ENCODE peak calls at places on chromosome 14, in seven cellular contexts. One of them, this sample, is unnamed.

GRCh38 chr14:73751157-73751691 is 37.0 kb upstream of the PNMA1 start:
- DNase-seq in colonic mucosa: no peak
- DNase-seq in ovary: no peak
- DNase-seq in brain microvascular endothelial cell: no peak
- DNase-seq in fibroblast of mammary gland: no peak
- DNase-seq in breast epithelium: no peak
- DNase-seq in A549: no peak
- DNase-seq in this sample: no peak

GRCh38 chr14:88166616-88167015 is 156.5 kb downstream of the KCNK10 start:
- DNase-seq in breast epithelium: no peak
- DNase-seq in brain microvascular endothelial cell: no peak
- DNase-seq in colonic mucosa: no peak
- DNase-seq in A549: peak
- DNase-seq in fibroblast of mammary gland: peak
- DNase-seq in ovary: no peak
- DNase-seq in this sample: no peak

GRCh38 chr14:56730468-56731145 is 79.7 kb downstream of the OTX2 start:
- DNase-seq in fibroblast of mammary gland: no peak
- DNase-seq in ovary: no peak
- DNase-seq in A549: no peak
- DNase-seq in colonic mucosa: no peak
- DNase-seq in breast epithelium: no peak
- DNase-seq in brain microvascular endothelial cell: no peak
- DNase-seq in this sample: no peak

GRCh38 chr14:35229495-35230089 is 62.6 kb upstream of the PSMA6 start:
- DNase-seq in breast epithelium: no peak
- DNase-seq in fibroblast of mammary gland: peak
- DNase-seq in brain microvascular endothelial cell: no peak
- DNase-seq in colonic mucosa: no peak
- DNase-seq in ovary: no peak
- DNase-seq in A549: peak
- DNase-seq in this sample: no peak

GRCh38 chr14:105087308-105087962 is 22.2 kb upstream of the GPR132 start:
- DNase-seq in ovary: peak
- DNase-seq in colonic mucosa: peak
- DNase-seq in fibroblast of mammary gland: peak
- DNase-seq in brain microvascular endothelial cell: peak
- DNase-seq in breast epithelium: peak
- DNase-seq in A549: peak
- DNase-seq in this sample: no peak

GRCh38 chr14:105733081-105734065 is 207.0 kb downstream of the TMEM121 start:
- DNase-seq in colonic mucosa: no peak
- DNase-seq in brain microvascular endothelial cell: no peak
- DNase-seq in breast epithelium: no peak
- DNase-seq in ovary: no peak
- DNase-seq in A549: no peak
- DNase-seq in fibroblast of mammary gland: no peak
- DNase-seq in this sample: no peak

GRCh38 chr14:94384342-94384741 is 4.1 kb downstream of the SERPINA1 start:
- DNase-seq in fibroblast of mammary gland: no peak
- DNase-seq in brain microvascular endothelial cell: no peak
- DNase-seq in breast epithelium: no peak
- DNase-seq in ovary: no peak
- DNase-seq in A549: no peak
- DNase-seq in colonic mucosa: no peak
- DNase-seq in this sample: no peak

GRCh38 chr14:34498684-34499412 is 36.8 kb upstream of the SPTSSA start:
- DNase-seq in fibroblast of mammary gland: peak
- DNase-seq in A549: peak
- DNase-seq in brain microvascular endothelial cell: no peak
- DNase-seq in breast epithelium: no peak
- DNase-seq in ovary: no peak
- DNase-seq in colonic mucosa: peak
- DNase-seq in this sample: no peak

GRCh38 chr14:25003537-25003936 is 46.4 kb downstream of the STXBP6 start:
- DNase-seq in fibroblast of mammary gland: peak
- DNase-seq in breast epithelium: no peak
- DNase-seq in brain microvascular endothelial cell: peak
- DNase-seq in ovary: no peak
- DNase-seq in colonic mucosa: no peak
- DNase-seq in A549: no peak
- DNase-seq in this sample: no peak

GRCh38 chr14:58572092-58572853 is 65.5 kb upstream of the DACT1 start:
- DNase-seq in fibroblast of mammary gland: peak
- DNase-seq in brain microvascular endothelial cell: peak
- DNase-seq in colonic mucosa: no peak
- DNase-seq in breast epithelium: no peak
- DNase-seq in ovary: no peak
- DNase-seq in A549: peak
- DNase-seq in this sample: peak

GRCh38 chr14:73397810-73398209 is 60.5 kb downstream of the NUMB start:
- DNase-seq in brain microvascular endothelial cell: no peak
- DNase-seq in ovary: no peak
- DNase-seq in fibroblast of mammary gland: no peak
- DNase-seq in A549: no peak
- DNase-seq in breast epithelium: no peak
- DNase-seq in colonic mucosa: no peak
- DNase-seq in this sample: no peak

GRCh38 chr14:94548999-94549985 is 11.9 kb upstream of the SERPINA4 start:
- DNase-seq in A549: peak
- DNase-seq in ovary: peak
- DNase-seq in brain microvascular endothelial cell: peak
- DNase-seq in colonic mucosa: peak
- DNase-seq in fibroblast of mammary gland: peak
- DNase-seq in breast epithelium: peak
- DNase-seq in this sample: no peak

GRCh38 chr14:77885363-77885762 is 85.5 kb downstream of the ADCK1 start:
- DNase-seq in ovary: no peak
- DNase-seq in fibroblast of mammary gland: no peak
- DNase-seq in colonic mucosa: no peak
- DNase-seq in brain microvascular endothelial cell: no peak
- DNase-seq in breast epithelium: no peak
- DNase-seq in A549: no peak
- DNase-seq in this sample: no peak

GRCh38 chr14:34301107-34301734 is 160.8 kb downstream of the SPTSSA start:
- DNase-seq in ovary: no peak
- DNase-seq in A549: peak
- DNase-seq in colonic mucosa: peak
- DNase-seq in brain microvascular endothelial cell: peak
- DNase-seq in breast epithelium: no peak
- DNase-seq in fibroblast of mammary gland: peak
- DNase-seq in this sample: no peak

GRCh38 chr14:73773441-73774243 is 59.5 kb upstream of the PNMA1 start:
- DNase-seq in breast epithelium: no peak
- DNase-seq in fibroblast of mammary gland: no peak
- DNase-seq in colonic mucosa: no peak
- DNase-seq in A549: no peak
- DNase-seq in ovary: no peak
- DNase-seq in brain microvascular endothelial cell: no peak
- DNase-seq in this sample: no peak

GRCh38 chr14:95133282-95133681 is 24.0 kb downstream of the DICER1 start:
- DNase-seq in breast epithelium: no peak
- DNase-seq in A549: no peak
- DNase-seq in colonic mucosa: no peak
- DNase-seq in fibroblast of mammary gland: no peak
- DNase-seq in ovary: no peak
- DNase-seq in brain microvascular endothelial cell: no peak
- DNase-seq in this sample: no peak

GRCh38 chr14:93207468-93208308 is 632 bp downstream of the UBR7 start:
- DNase-seq in A549: peak
- DNase-seq in fibroblast of mammary gland: peak
- DNase-seq in brain microvascular endothelial cell: peak
- DNase-seq in breast epithelium: no peak
- DNase-seq in ovary: no peak
- DNase-seq in colonic mucosa: peak
- DNase-seq in this sample: no peak

GRCh38 chr14:89215166-89215940 is 201.7 kb downstream of the FOXN3 start:
- DNase-seq in colonic mucosa: no peak
- DNase-seq in brain microvascular endothelial cell: no peak
- DNase-seq in fibroblast of mammary gland: no peak
- DNase-seq in ovary: no peak
- DNase-seq in breast epithelium: no peak
- DNase-seq in A549: no peak
- DNase-seq in this sample: no peak

GRCh38 chr14:34211732-34212131 is 250.3 kb downstream of the SPTSSA start:
- DNase-seq in brain microvascular endothelial cell: no peak
- DNase-seq in ovary: no peak
- DNase-seq in colonic mucosa: no peak
- DNase-seq in A549: no peak
- DNase-seq in fibroblast of mammary gland: peak
- DNase-seq in breast epithelium: no peak
- DNase-seq in this sample: no peak

GRCh38 chr14:77181603-77182437 is at the start of gene TMEM63C:
- DNase-seq in breast epithelium: peak
- DNase-seq in fibroblast of mammary gland: no peak
- DNase-seq in colonic mucosa: peak
- DNase-seq in brain microvascular endothelial cell: no peak
- DNase-seq in A549: peak
- DNase-seq in ovary: no peak
- DNase-seq in this sample: no peak

GRCh38 chr14:92675421-92675820 is 73.0 kb downstream of the LGMN start:
- DNase-seq in brain microvascular endothelial cell: no peak
- DNase-seq in A549: no peak
- DNase-seq in colonic mucosa: no peak
- DNase-seq in breast epithelium: no peak
- DNase-seq in ovary: no peak
- DNase-seq in fibroblast of mammary gland: no peak
- DNase-seq in this sample: no peak

GRCh38 chr14:96304956-96305355 is 48.9 kb downstream of the BDKRB1 start:
- DNase-seq in brain microvascular endothelial cell: no peak
- DNase-seq in breast epithelium: no peak
- DNase-seq in A549: no peak
- DNase-seq in colonic mucosa: no peak
- DNase-seq in ovary: no peak
- DNase-seq in fibroblast of mammary gland: no peak
- DNase-seq in this sample: no peak
- TF ChIP-seq CTCF in brain microvascular endothelial cell: peak
- TF ChIP-seq CTCF in breast epithelium: no peak
- TF ChIP-seq CTCF in A549: peak
- TF ChIP-seq CTCF in colonic mucosa: no peak
- TF ChIP-seq CTCF in ovary: no peak
- TF ChIP-seq CTCF in fibroblast of mammary gland: no peak
- TF ChIP-seq CTCF in this sample: no peak

GRCh38 chr14:50822501-50823042 is 8.4 kb downstream of the NIN start:
- DNase-seq in fibroblast of mammary gland: no peak
- DNase-seq in colonic mucosa: no peak
- DNase-seq in brain microvascular endothelial cell: no peak
- DNase-seq in A549: no peak
- DNase-seq in breast epithelium: no peak
- DNase-seq in ovary: no peak
- DNase-seq in this sample: no peak

GRCh38 chr14:50821471-50822464 is 9.2 kb downstream of the NIN start:
- DNase-seq in breast epithelium: no peak
- DNase-seq in A549: no peak
- DNase-seq in brain microvascular endothelial cell: no peak
- DNase-seq in ovary: no peak
- DNase-seq in colonic mucosa: peak
- DNase-seq in fibroblast of mammary gland: no peak
- DNase-seq in this sample: no peak

GRCh38 chr14:50823051-50823762 is 7.8 kb downstream of the NIN start:
- DNase-seq in breast epithelium: no peak
- DNase-seq in A549: no peak
- DNase-seq in fibroblast of mammary gland: peak
- DNase-seq in ovary: no peak
- DNase-seq in brain microvascular endothelial cell: peak
- DNase-seq in colonic mucosa: no peak
- DNase-seq in this sample: no peak

GRCh38 chr14:50823763-50824636 is 7.0 kb downstream of the NIN start:
- DNase-seq in colonic mucosa: no peak
- DNase-seq in brain microvascular endothelial cell: no peak
- DNase-seq in ovary: no peak
- DNase-seq in breast epithelium: no peak
- DNase-seq in fibroblast of mammary gland: no peak
- DNase-seq in A549: no peak
- DNase-seq in this sample: no peak

DNA sequence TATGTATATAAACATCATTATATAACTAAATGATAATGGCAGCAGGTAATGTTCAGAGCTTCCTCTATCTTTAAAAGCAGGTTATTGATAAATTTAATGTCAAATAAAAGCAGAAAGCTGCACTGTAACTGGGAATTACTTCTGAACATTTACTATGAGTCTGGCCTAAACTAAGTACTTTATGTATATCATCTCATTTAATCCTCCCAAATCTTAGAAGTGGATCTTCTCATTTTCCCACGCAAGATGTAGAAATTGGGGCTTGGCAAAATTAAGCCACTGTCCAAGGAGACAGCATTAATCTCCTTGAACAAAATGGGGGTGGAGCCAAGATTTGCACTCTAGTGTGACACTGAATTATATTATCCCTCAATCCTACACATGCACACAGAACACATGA is 5.7 kb downstream of the NIN start:
- DNase-seq in colonic mucosa: no peak
- DNase-seq in fibroblast of mammary gland: no peak
- DNase-seq in A549: no peak
- DNase-seq in brain microvascular endothelial cell: no peak
- DNase-seq in breast epithelium: no peak
- DNase-seq in ovary: no peak
- DNase-seq in this sample: no peak
- H3K4me3 ChIP-seq in colonic mucosa: no peak
- H3K4me3 ChIP-seq in fibroblast of mammary gland: no peak
- H3K4me3 ChIP-seq in A549: no peak
- H3K4me3 ChIP-seq in brain microvascular endothelial cell: no peak
- H3K4me3 ChIP-seq in breast epithelium: no peak
- H3K4me3 ChIP-seq in ovary: no peak
- H3K4me3 ChIP-seq in this sample: no peak

GRCh38 chr14:85531594-85532391 is 1.8 kb downstream of the FLRT2 start:
- DNase-seq in colonic mucosa: peak
- DNase-seq in fibroblast of mammary gland: peak
- DNase-seq in ovary: peak
- DNase-seq in A549: peak
- DNase-seq in breast epithelium: peak
- DNase-seq in brain microvascular endothelial cell: peak
- DNase-seq in this sample: no peak
- TF ChIP-seq CTCF in colonic mucosa: no peak
- TF ChIP-seq CTCF in fibroblast of mammary gland: peak
- TF ChIP-seq CTCF in ovary: no peak
- TF ChIP-seq CTCF in A549: peak
- TF ChIP-seq CTCF in breast epithelium: no peak
- TF ChIP-seq CTCF in brain microvascular endothelial cell: peak
- TF ChIP-seq CTCF in this sample: peak

GRCh38 chr14:55073856-55074255 is 22.4 kb downstream of the MAPK1IP1L start:
- DNase-seq in ovary: no peak
- DNase-seq in brain microvascular endothelial cell: peak
- DNase-seq in colonic mucosa: no peak
- DNase-seq in breast epithelium: no peak
- DNase-seq in A549: no peak
- DNase-seq in fibroblast of mammary gland: peak
- DNase-seq in this sample: no peak

GRCh38 chr14:55074662-55075061 is 23.2 kb downstream of the MAPK1IP1L start:
- DNase-seq in colonic mucosa: no peak
- DNase-seq in brain microvascular endothelial cell: no peak
- DNase-seq in A549: no peak
- DNase-seq in breast epithelium: no peak
- DNase-seq in fibroblast of mammary gland: peak
- DNase-seq in ovary: no peak
- DNase-seq in this sample: no peak

GRCh38 chr14:55075628-55076027 is 24.2 kb downstream of the MAPK1IP1L start:
- DNase-seq in fibroblast of mammary gland: peak
- DNase-seq in colonic mucosa: no peak
- DNase-seq in breast epithelium: no peak
- DNase-seq in brain microvascular endothelial cell: peak
- DNase-seq in A549: no peak
- DNase-seq in ovary: no peak
- DNase-seq in this sample: no peak

GRCh38 chr14:55077691-55078151 is 26.3 kb downstream of the MAPK1IP1L start:
- DNase-seq in fibroblast of mammary gland: peak
- DNase-seq in A549: no peak
- DNase-seq in breast epithelium: no peak
- DNase-seq in colonic mucosa: peak
- DNase-seq in brain microvascular endothelial cell: peak
- DNase-seq in ovary: no peak
- DNase-seq in this sample: no peak

GRCh38 chr14:55077155-55077554 is 25.7 kb downstream of the MAPK1IP1L start:
- DNase-seq in fibroblast of mammary gland: peak
- DNase-seq in colonic mucosa: peak
- DNase-seq in ovary: no peak
- DNase-seq in breast epithelium: no peak
- DNase-seq in brain microvascular endothelial cell: peak
- DNase-seq in A549: no peak
- DNase-seq in this sample: no peak
- H3K4me3 ChIP-seq in fibroblast of mammary gland: no peak
- H3K4me3 ChIP-seq in colonic mucosa: no peak
- H3K4me3 ChIP-seq in ovary: no peak
- H3K4me3 ChIP-seq in breast epithelium: no peak
- H3K4me3 ChIP-seq in brain microvascular endothelial cell: no peak
- H3K4me3 ChIP-seq in A549: no peak
- H3K4me3 ChIP-seq in this sample: no peak